ENCODE peak calls at places on chromosomes 1 and 21, in four cellular contexts. A is GM12878, U is K562, L is HepG2. Y is an unnamed sample.

GRCh38 chr21:42218836-42219605 is at the start of gene ABCG1:
- DNase-seq in A (no peak), U (peak; percentile 47), L (no peak), Y (peak; percentile 78)

GRCh38 chr1:119968068-119968492 is 71.8 kb upstream of the ADAM30 start:
- DNase-seq in U (peak; percentile 75), A (peak; percentile 31), L (peak; percentile 63), Y (peak; percentile 86)

GRCh38 chr21:45074818-45075605 is 632 bp downstream of the ADARB1 start:
- DNase-seq in U (peak; percentile 78), A (no peak), L (no peak), Y (peak; percentile 56)

GRCh38 chr1:173469656-173470055 is 7.5 kb upstream of the PRDX6 start:
- DNase-seq in A (no peak), L (no peak), U (no peak), Y (no peak)

GRCh38 chr1:74629283-74629682 is 44.3 kb downstream of the ERICH3 start:
- DNase-seq in L (no peak), A (no peak), U (no peak), Y (peak; percentile 10)

GRCh38 chr21:35713914-35714313 is 346.4 kb downstream of the SETD4 start:
- DNase-seq in U (no peak), L (no peak), A (no peak), Y (no peak)

GRCh38 chr1:37808369-37809319 is 636 bp upstream of the YRDC start:
- DNase-seq in U (peak; percentile 93), L (no peak), A (no peak), Y (peak; percentile 48)

GRCh38 chr1:155207578-155208405 is at the start of gene THBS3:
- DNase-seq in U (peak; percentile 40), A (no peak), L (no peak), Y (no peak)

GRCh38 chr1:175174702-175175102 is 17.9 kb downstream of the KIAA0040 start:
- DNase-seq in L (no peak), U (no peak), A (no peak), Y (no peak)

GRCh38 chr1:228898582-228898992 is 163.3 kb downstream of the RHOU start:
- DNase-seq in L (no peak), U (no peak), A (no peak), Y (no peak)

GRCh38 chr1:94298861-94299260 is 61.5 kb upstream of the ARHGAP29 start:
- DNase-seq in L (peak; percentile 65), A (no peak), U (no peak), Y (no peak)

GRCh38 chr21:28269173-28269572 is 723.5 kb downstream of the LTN1 start:
- DNase-seq in A (no peak), U (no peak), L (no peak), Y (no peak)

GRCh38 chr1:53575948-53576305 is 116.7 kb downstream of the DMRTB1 start:
- DNase-seq in U (no peak), L (no peak), A (no peak), Y (peak; percentile 6)

GRCh38 chr1:173590557-173590956 is 12.3 kb downstream of the SLC9C2 start:
- DNase-seq in U (no peak), L (no peak), A (no peak), Y (no peak)

GRCh38 chr1:178094752-178095645 is 1.1 kb downstream of the RASAL2 start:
- DNase-seq in A (no peak), U (no peak), L (no peak), Y (no peak)

GRCh38 chr1:240499012-240499411 is 112.9 kb downstream of the GREM2 start:
- DNase-seq in A (no peak), U (no peak), L (no peak), Y (no peak)

GRCh38 chr21:29321908-29322569 is 23.3 kb downstream of the BACH1 start:
- DNase-seq in L (no peak), A (no peak), U (no peak), Y (no peak)

GRCh38 chr21:29321217-29321616 is 22.5 kb downstream of the BACH1 start:
- DNase-seq in A (no peak), L (no peak), U (no peak), Y (no peak)

GRCh38 chr21:29320021-29320420 is 21.3 kb downstream of the BACH1 start:
- DNase-seq in U (no peak), L (no peak), A (no peak), Y (no peak)

GRCh38 chr21:29322570-29322957 is 23.8 kb downstream of the BACH1 start:
- DNase-seq in L (no peak), U (no peak), A (no peak), Y (no peak)

GRCh38 chr21:29323189-29323588 is 24.5 kb downstream of the BACH1 start:
- DNase-seq in L (no peak), A (no peak), U (no peak), Y (no peak)
- TF ChIP-seq CREM in L (no peak), A (no peak), U (no peak), Y (no peak)

GRCh38 chr1:202579806-202580205 is 130.4 kb downstream of the SYT2 start:
- DNase-seq in A (no peak), L (no peak), U (no peak), Y (no peak)
- TF ChIP-seq NR2C2 in A (no peak), L (no peak), U (no peak), Y (no peak)

GRCh38 chr1:169060010-169060722 is 46.3 kb upstream of the ATP1B1 start:
- DNase-seq in L (peak; percentile 85), A (no peak), U (no peak), Y (no peak)
- TF ChIP-seq CREM in L (no peak), A (no peak), U (no peak), Y (no peak)

GRCh38 chr1:225380691-225381090 is 47.1 kb downstream of the LBR start:
- DNase-seq in U (no peak), A (no peak), L (no peak), Y (no peak)

GRCh38 chr1:225373155-225373554 is 54.7 kb downstream of the LBR start:
- DNase-seq in L (no peak), A (no peak), U (no peak), Y (no peak)

GRCh38 chr1:225374996-225375395 is 52.8 kb downstream of the LBR start:
- DNase-seq in L (no peak), A (no peak), U (no peak), Y (no peak)

GRCh38 chr1:225378880-225379279 is 49.0 kb downstream of the LBR start:
- DNase-seq in L (peak; percentile 10), A (no peak), U (no peak), Y (peak; percentile 81)
- TF ChIP-seq NR2C2 in L (no peak), A (no peak), U (no peak), Y (no peak)

GRCh38 chr1:66747500-66747899 is 4.8 kb upstream of the DYNLT5 start:
- DNase-seq in L (no peak), A (no peak), U (no peak), Y (no peak)

GRCh38 chr1:66751160-66751559 is 1.1 kb upstream of the DYNLT5 start:
- DNase-seq in U (no peak), L (no peak), A (no peak), Y (no peak)

GRCh38 chr1:66750578-66750977 is 1.7 kb upstream of the DYNLT5 start:
- DNase-seq in U (no peak), A (no peak), L (no peak), Y (no peak)

GRCh38 chr1:66752671-66753371 is 562 bp downstream of the DYNLT5 start:
- DNase-seq in A (no peak), U (no peak), L (no peak), Y (peak; percentile 13)

DNA sequence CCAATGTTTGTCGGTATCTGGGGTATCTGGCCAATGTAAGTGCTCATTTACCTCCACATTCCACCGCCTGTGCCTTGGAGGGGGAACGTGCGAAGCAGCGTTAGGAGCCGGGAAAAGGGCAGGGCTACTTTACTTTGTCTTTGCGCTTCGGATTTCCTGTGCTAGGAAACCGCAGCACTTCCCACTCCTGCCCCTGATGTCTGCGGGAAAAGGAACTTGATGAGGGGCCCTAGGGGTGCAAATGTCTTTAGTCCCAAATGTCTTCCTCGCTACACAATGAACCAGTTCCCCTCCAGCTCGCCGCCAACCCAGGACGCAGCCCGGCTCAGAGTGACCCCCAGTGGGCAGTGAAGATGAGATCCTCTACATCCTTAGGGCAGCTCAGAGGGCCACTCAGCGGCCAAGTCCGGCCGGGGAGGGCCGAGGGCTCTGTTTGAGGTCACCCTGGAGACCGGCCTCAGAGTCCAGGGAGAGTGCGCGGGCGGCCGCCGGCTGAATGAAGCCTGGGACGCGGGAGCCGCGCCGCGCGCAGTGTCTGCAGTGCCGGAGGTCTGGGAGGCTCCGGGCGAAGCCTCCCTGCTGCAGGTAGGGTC is at the start of gene DYNLT5:
- DNase-seq in L (no peak), U (no peak), A (no peak), Y (peak; percentile 74)
- TF ChIP-seq CREM in L (no peak), U (no peak), A (no peak), Y (no peak)

GRCh38 chr21:31308584-31308983 is 35.5 kb downstream of the TIAM1 start:
- DNase-seq in A (no peak), U (no peak), L (no peak), Y (no peak)

GRCh38 chr21:31316488-31317169 is 27.4 kb downstream of the TIAM1 start:
- DNase-seq in L (no peak), U (no peak), A (no peak), Y (no peak)

GRCh38 chr21:31305888-31306287 is 38.2 kb downstream of the TIAM1 start:
- DNase-seq in L (no peak), A (no peak), U (no peak), Y (no peak)

GRCh38 chr21:31316072-31316471 is 28.0 kb downstream of the TIAM1 start:
- DNase-seq in L (no peak), A (no peak), U (no peak), Y (no peak)

DNA sequence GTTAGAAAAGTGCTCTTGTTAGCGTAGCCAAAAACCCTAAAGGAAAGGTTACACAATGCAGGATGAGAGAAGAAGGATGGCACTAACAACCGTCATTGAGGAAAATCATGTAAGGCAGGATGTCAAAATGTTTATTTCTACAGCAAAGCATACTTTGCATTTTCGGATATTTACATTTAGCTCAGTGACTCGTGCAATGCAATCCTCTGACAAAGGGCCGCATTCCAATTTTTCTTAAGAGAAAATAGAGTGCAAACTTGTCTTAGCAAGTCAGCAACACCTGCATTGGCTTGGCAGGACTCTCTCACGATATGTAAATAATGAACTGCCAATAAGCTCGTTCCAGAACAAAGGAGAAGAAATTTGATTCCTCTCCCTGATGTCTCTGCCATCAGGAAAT is 33.3 kb downstream of the TIAM1 start:
- DNase-seq in L (no peak), A (no peak), U (no peak), Y (no peak)
- TF ChIP-seq NR2C2 in L (no peak), A (no peak), U (no peak), Y (no peak)

DNA sequence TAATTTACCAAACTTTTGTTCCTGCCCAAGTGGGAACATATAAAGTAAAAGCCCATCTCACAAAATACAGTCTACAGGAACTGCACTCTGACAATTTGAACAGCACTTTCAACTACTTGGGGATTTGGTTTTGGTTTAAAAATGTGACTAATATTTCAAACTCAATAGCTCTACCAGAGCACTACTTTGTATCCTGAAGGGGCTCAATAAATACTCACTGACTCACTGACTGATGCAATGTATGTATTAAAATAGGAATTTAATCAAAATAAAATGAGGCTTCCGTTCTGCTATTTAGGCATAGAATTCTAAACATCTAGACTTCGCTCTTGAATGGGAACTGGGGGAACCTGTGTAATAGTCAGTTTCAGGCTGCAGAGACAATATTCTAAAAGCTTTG is 21.9 kb downstream of the EFCAB14 start:
- DNase-seq in U (no peak), A (no peak), L (no peak), Y (no peak)
- TF ChIP-seq CREM in U (no peak), A (no peak), L (no peak), Y (no peak)

GRCh38 chr1:231272880-231273279 is 31.9 kb downstream of the GNPAT start:
- DNase-seq in L (no peak), A (no peak), U (no peak), Y (no peak)
- TF ChIP-seq NR2C2 in L (no peak), A (no peak), U (no peak), Y (no peak)

Y was measured in WTC11.